ENCODE peak calls at places on chromosomes 3 and 15, in six cellular contexts. One of them, this sample, is unnamed.

GRCh38 chr3:38086496-38086895 is 47.5 kb downstream of the DLEC1 start:
- DNase-seq in PC-9: no peak
- DNase-seq in neural progenitor cell: no peak
- DNase-seq in upper lobe of right lung: no peak
- DNase-seq in hepatocyte: no peak
- DNase-seq in RWPE2: no peak
- DNase-seq in this sample: no peak

GRCh38 chr3:113496924-113497323 is 18.0 kb downstream of the SPICE1 start:
- DNase-seq in PC-9: no peak
- DNase-seq in neural progenitor cell: no peak
- DNase-seq in upper lobe of right lung: no peak
- DNase-seq in hepatocyte: no peak
- DNase-seq in RWPE2: no peak
- DNase-seq in this sample: no peak

GRCh38 chr15:57156210-57156887 is 220.0 kb upstream of the CGNL1 start:
- DNase-seq in PC-9: no peak
- DNase-seq in neural progenitor cell: no peak
- DNase-seq in upper lobe of right lung: no peak
- DNase-seq in hepatocyte: no peak
- DNase-seq in RWPE2: no peak
- DNase-seq in this sample: no peak

GRCh38 chr3:150236683-150237082 is 171.4 kb upstream of the TSC22D2 start:
- DNase-seq in PC-9: no peak
- DNase-seq in neural progenitor cell: no peak
- DNase-seq in upper lobe of right lung: no peak
- DNase-seq in hepatocyte: no peak
- DNase-seq in RWPE2: no peak
- DNase-seq in this sample: no peak

GRCh38 chr15:33135355-33135781 is 59.1 kb downstream of the FMN1 start:
- DNase-seq in PC-9: no peak
- DNase-seq in neural progenitor cell: no peak
- DNase-seq in upper lobe of right lung: no peak
- DNase-seq in hepatocyte: no peak
- DNase-seq in RWPE2: no peak
- DNase-seq in this sample: no peak

GRCh38 chr15:89374116-89375004 is 39.7 kb upstream of the POLG start:
- DNase-seq in PC-9: no peak
- DNase-seq in neural progenitor cell: peak; percentile 46
- DNase-seq in upper lobe of right lung: no peak
- DNase-seq in hepatocyte: no peak
- DNase-seq in RWPE2: no peak
- DNase-seq in this sample: no peak

GRCh38 chr15:87597346-87598052 is 659.0 kb downstream of the NTRK3 start:
- DNase-seq in PC-9: no peak
- DNase-seq in neural progenitor cell: no peak
- DNase-seq in upper lobe of right lung: no peak
- DNase-seq in hepatocyte: no peak
- DNase-seq in RWPE2: no peak
- DNase-seq in this sample: no peak

GRCh38 chr3:193016437-193016887 is 98.8 kb upstream of the MB21D2 start:
- DNase-seq in PC-9: no peak
- DNase-seq in neural progenitor cell: peak; percentile 51
- DNase-seq in upper lobe of right lung: peak; percentile 66
- DNase-seq in hepatocyte: no peak
- DNase-seq in RWPE2: no peak
- DNase-seq in this sample: no peak

GRCh38 chr15:79172032-79172481 is 81.5 kb upstream of the RASGRF1 start:
- DNase-seq in PC-9: no peak
- DNase-seq in neural progenitor cell: peak; percentile 36
- DNase-seq in upper lobe of right lung: no peak
- DNase-seq in hepatocyte: no peak
- DNase-seq in RWPE2: peak; percentile 46
- DNase-seq in this sample: no peak

GRCh38 chr3:11692251-11692813 is 48.6 kb upstream of the VGLL4 start:
- DNase-seq in PC-9: no peak
- DNase-seq in neural progenitor cell: no peak
- DNase-seq in upper lobe of right lung: no peak
- DNase-seq in hepatocyte: no peak
- DNase-seq in RWPE2: no peak
- DNase-seq in this sample: no peak

GRCh38 chr3:13318626-13319470 is 101.3 kb downstream of the NUP210 start:
- DNase-seq in PC-9: no peak
- DNase-seq in neural progenitor cell: no peak
- DNase-seq in upper lobe of right lung: no peak
- DNase-seq in hepatocyte: no peak
- DNase-seq in RWPE2: no peak
- DNase-seq in this sample: no peak
- H3K36me3 ChIP-seq in PC-9: peaks cover 16% of the 10 kb centered on the region
- H3K36me3 ChIP-seq in neural progenitor cell: no peaks in the 10 kb centered on the region
- H3K36me3 ChIP-seq in upper lobe of right lung: peaks cover 22% of the 10 kb centered on the region
- H3K36me3 ChIP-seq in hepatocyte: no peaks in the 10 kb centered on the region
- H3K36me3 ChIP-seq in RWPE2: no peaks in the 10 kb centered on the region
- H3K36me3 ChIP-seq in this sample: peaks cover 88% of the 10 kb centered on the region

GRCh38 chr3:149058602-149059001 is 27.7 kb downstream of the HLTF start:
- DNase-seq in PC-9: no peak
- DNase-seq in neural progenitor cell: no peak
- DNase-seq in upper lobe of right lung: no peak
- DNase-seq in hepatocyte: no peak
- DNase-seq in RWPE2: no peak
- DNase-seq in this sample: no peak
- H3K27ac ChIP-seq in PC-9: no peak overlapping the region
- H3K27ac ChIP-seq in neural progenitor cell: no peak overlapping the region
- H3K27ac ChIP-seq in upper lobe of right lung: no peak overlapping the region
- H3K27ac ChIP-seq in hepatocyte: no peak overlapping the region
- H3K27ac ChIP-seq in RWPE2: no peak overlapping the region
- H3K27ac ChIP-seq in this sample: no peak overlapping the region

DNA sequence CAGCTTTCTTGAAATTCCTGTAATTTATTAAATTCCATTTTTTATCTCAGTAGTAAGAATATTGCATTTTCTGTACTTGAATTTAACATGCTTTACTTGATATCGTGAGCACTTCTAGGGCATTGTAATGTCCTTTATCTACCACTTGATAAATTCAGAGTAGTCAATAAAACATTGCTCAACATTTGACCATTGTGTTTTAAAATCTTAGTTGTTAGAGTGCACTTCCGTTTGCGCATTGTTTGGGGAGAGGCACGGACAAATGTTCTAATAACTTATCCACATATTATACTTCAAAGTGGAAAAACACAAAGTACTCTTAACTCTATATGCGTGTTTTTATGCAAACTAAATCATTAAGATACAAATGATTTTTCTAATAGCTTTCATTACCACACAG is 444 bp downstream of the FAM227B start:
- DNase-seq in PC-9: no peak
- DNase-seq in neural progenitor cell: no peak
- DNase-seq in upper lobe of right lung: no peak
- DNase-seq in hepatocyte: no peak
- DNase-seq in RWPE2: no peak
- DNase-seq in this sample: no peak
- TF ChIP-seq CTCF in PC-9: no peak
- TF ChIP-seq CTCF in neural progenitor cell: no peak
- TF ChIP-seq CTCF in upper lobe of right lung: peak; percentile 24
- TF ChIP-seq CTCF in hepatocyte: no peak
- TF ChIP-seq CTCF in RWPE2: no peak
- TF ChIP-seq CTCF in this sample: no peak

GRCh38 chr15:63640146-63640545 is 43.0 kb downstream of the FBXL22 start:
- DNase-seq in PC-9: no peak
- DNase-seq in neural progenitor cell: no peak
- DNase-seq in upper lobe of right lung: no peak
- DNase-seq in hepatocyte: no peak
- DNase-seq in RWPE2: no peak
- DNase-seq in this sample: no peak

GRCh38 chr15:63634154-63634553 is 37.0 kb downstream of the FBXL22 start:
- DNase-seq in PC-9: no peak
- DNase-seq in neural progenitor cell: no peak
- DNase-seq in upper lobe of right lung: no peak
- DNase-seq in hepatocyte: no peak
- DNase-seq in RWPE2: no peak
- DNase-seq in this sample: no peak

GRCh38 chr15:63633312-63633711 is 36.1 kb downstream of the FBXL22 start:
- DNase-seq in PC-9: no peak
- DNase-seq in neural progenitor cell: no peak
- DNase-seq in upper lobe of right lung: no peak
- DNase-seq in hepatocyte: no peak
- DNase-seq in RWPE2: no peak
- DNase-seq in this sample: no peak

GRCh38 chr15:63636518-63637061 is 39.4 kb downstream of the FBXL22 start:
- DNase-seq in PC-9: no peak
- DNase-seq in neural progenitor cell: no peak
- DNase-seq in upper lobe of right lung: no peak
- DNase-seq in hepatocyte: no peak
- DNase-seq in RWPE2: no peak
- DNase-seq in this sample: no peak

GRCh38 chr15:63638828-63639227 is 41.6 kb downstream of the FBXL22 start:
- DNase-seq in PC-9: no peak
- DNase-seq in neural progenitor cell: no peak
- DNase-seq in upper lobe of right lung: no peak
- DNase-seq in hepatocyte: no peak
- DNase-seq in RWPE2: no peak
- DNase-seq in this sample: no peak
- H3K36me3 ChIP-seq in PC-9: peaks cover 6% of the 10 kb centered on the region
- H3K36me3 ChIP-seq in neural progenitor cell: peaks cover 9% of the 10 kb centered on the region
- H3K36me3 ChIP-seq in upper lobe of right lung: peaks cover 100% of the 10 kb centered on the region
- H3K36me3 ChIP-seq in hepatocyte: no peaks in the 10 kb centered on the region
- H3K36me3 ChIP-seq in RWPE2: peaks cover 71% of the 10 kb centered on the region
- H3K36me3 ChIP-seq in this sample: peaks cover 93% of the 10 kb centered on the region

DNA sequence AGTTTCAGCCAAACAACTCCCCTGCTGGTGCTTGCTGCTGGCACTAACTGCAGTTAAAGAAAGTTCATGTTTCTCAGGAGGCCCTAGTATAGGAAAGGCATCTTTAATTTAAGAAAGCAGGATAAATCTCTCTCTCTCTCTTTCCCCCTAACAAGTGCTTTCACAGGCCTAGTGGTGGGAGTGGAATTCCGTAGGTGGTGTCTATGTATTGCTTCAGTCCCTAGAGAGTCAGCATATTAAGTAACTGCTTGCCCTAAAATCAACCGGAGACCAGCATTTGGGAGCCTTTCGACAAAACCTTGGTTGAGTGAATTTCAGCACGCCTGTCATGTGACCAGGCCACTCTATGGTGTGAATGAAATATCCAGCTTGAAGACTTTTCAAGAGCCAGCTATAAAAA is 169.2 kb upstream of the TGFBR2 start:
- DNase-seq in PC-9: no peak
- DNase-seq in neural progenitor cell: peak; percentile 2
- DNase-seq in upper lobe of right lung: peak; percentile 43
- DNase-seq in hepatocyte: no peak
- DNase-seq in RWPE2: no peak
- DNase-seq in this sample: no peak
- H3K27ac ChIP-seq in PC-9: no peak overlapping the region
- H3K27ac ChIP-seq in neural progenitor cell: no peak overlapping the region
- H3K27ac ChIP-seq in upper lobe of right lung: peak overlapping the region; percentile 21
- H3K27ac ChIP-seq in hepatocyte: peak overlapping the region; percentile 7
- H3K27ac ChIP-seq in RWPE2: no peak overlapping the region
- H3K27ac ChIP-seq in this sample: no peak overlapping the region

This sample was measured in spleen.